ENCODE peak calls at places on chromosome X, in six cellular contexts. T is psoas muscle, U is WERI-Rb-1, C is colonic mucosa, F is GM13977, B is suprapubic skin. D is an unnamed sample.

GRCh38 chrX:108224727-108225455 is 133.3 kb downstream of the ATG4A start:
- DNase-seq in T (no peak), U (peak), C (no peak), F (peak), B (no peak), D (no peak)

GRCh38 chrX:149829751-149830191 is 48.0 kb downstream of the MAGEA9 start:
- DNase-seq in T (no peak), U (no peak), C (no peak), F (no peak), B (no peak), D (no peak)

GRCh38 chrX:23745786-23746185 is 2.7 kb upstream of the ACOT9 start:
- DNase-seq in T (no peak), U (no peak), C (no peak), F (no peak), B (no peak), D (no peak)

GRCh38 chrX:115966920-115967319 is 203.6 kb upstream of the AGTR2 start:
- DNase-seq in T (no peak), U (no peak), C (no peak), F (no peak), B (no peak), D (no peak)

GRCh38 chrX:71493111-71493613 is 39.7 kb upstream of the OGT start:
- DNase-seq in T (no peak), U (no peak), C (no peak), F (no peak), B (no peak), D (no peak)

GRCh38 chrX:116605576-116605975 is 142.8 kb upstream of the CT83 start:
- DNase-seq in T (no peak), U (no peak), C (no peak), F (no peak), B (no peak), D (no peak)

GRCh38 chrX:112931478-112931877 is 90.8 kb upstream of the AMOT start:
- DNase-seq in T (no peak), U (no peak), C (no peak), F (no peak), B (no peak), D (no peak)

GRCh38 chrX:264634-265455 is 16.3 kb upstream of the PLCXD1 start:
- DNase-seq in T (no peak), U (peak), C (peak), F (no peak), B (no peak), D (peak)

GRCh38 chrX:1416327-1416784 is 24.4 kb upstream of the SLC25A6 start:
- DNase-seq in T (no peak), U (no peak), C (no peak), F (no peak), B (peak), D (peak)

GRCh38 chrX:22691966-22692565 is 307.7 kb upstream of the DDX53 start:
- DNase-seq in T (no peak), U (no peak), C (no peak), F (no peak), B (no peak), D (no peak)

GRCh38 chrX:70219938-70220764 is 14.3 kb upstream of the AWAT1 start:
- DNase-seq in T (no peak), U (no peak), C (peak), F (no peak), B (no peak), D (no peak)

GRCh38 chrX:97199501-97199900 is 315.8 kb downstream of the RPA4 start:
- DNase-seq in T (no peak), U (no peak), C (no peak), F (no peak), B (no peak), D (no peak)

GRCh38 chrX:153864561-153865320 is 21.2 kb downstream of the L1CAM start:
- DNase-seq in T (no peak), U (peak), C (no peak), F (peak), B (no peak), D (no peak)

GRCh38 chrX:40474205-40474626 is 106.6 kb upstream of the ATP6AP2 start:
- DNase-seq in T (no peak), U (peak), C (no peak), F (no peak), B (no peak), D (no peak)

GRCh38 chrX:16882188-16882587 is 12.0 kb upstream of the RBBP7 start:
- DNase-seq in T (peak), U (peak), C (peak), F (no peak), B (no peak), D (no peak)

GRCh38 chrX:113920661-113921060 is 663.2 kb upstream of the HTR2C start:
- DNase-seq in T (no peak), U (no peak), C (no peak), F (no peak), B (no peak), D (no peak)

GRCh38 chrX:133235830-133236229 is 17.7 kb upstream of the TFDP3 start:
- DNase-seq in T (no peak), U (no peak), C (no peak), F (no peak), B (no peak), D (no peak)

GRCh38 chrX:49171752-49172279 is at the start of gene PLP2:
- DNase-seq in T (peak), U (peak), C (peak), F (peak), B (no peak), D (no peak)

GRCh38 chrX:109077788-109078187 is 341.4 kb upstream of the IRS4 start:
- DNase-seq in T (no peak), U (no peak), C (no peak), F (no peak), B (no peak), D (no peak)

GRCh38 chrX:97401586-97402101 is 517.9 kb downstream of the RPA4 start:
- DNase-seq in T (no peak), U (no peak), C (no peak), F (no peak), B (no peak), D (no peak)

GRCh38 chrX:139932901-139933796 is at the start of gene ATP11C:
- DNase-seq in T (peak), U (peak), C (peak), F (peak), B (peak), D (peak)

GRCh38 chrX:7330971-7331746 is 183.2 kb upstream of the PUDP start:
- DNase-seq in T (peak), U (no peak), C (no peak), F (no peak), B (no peak), D (no peak)

GRCh38 chrX:125193921-125194320 is 125.8 kb upstream of the TEX13C start:
- DNase-seq in T (no peak), U (no peak), C (no peak), F (no peak), B (no peak), D (no peak)

GRCh38 chrX:13697440-13697839 is 8.5 kb downstream of the RAB9A start:
- DNase-seq in T (no peak), U (no peak), C (no peak), F (peak), B (no peak), D (no peak)

GRCh38 chrX:54178100-54178940 is 4.7 kb downstream of the FAM120C start:
- DNase-seq in T (no peak), U (no peak), C (no peak), F (no peak), B (no peak), D (no peak)

GRCh38 chrX:119482497-119483480 is 14.5 kb downstream of the SLC25A5 start:
- DNase-seq in T (peak), U (no peak), C (peak), F (peak), B (peak), D (no peak)

GRCh38 chrX:43861750-43862149 is 20.5 kb downstream of the MAOB start:
- DNase-seq in T (no peak), U (no peak), C (no peak), F (no peak), B (no peak), D (no peak)

GRCh38 chrX:104488811-104489210 is 77.2 kb upstream of the IL1RAPL2 start:
- DNase-seq in T (no peak), U (no peak), C (no peak), F (no peak), B (no peak), D (no peak)

GRCh38 chrX:15525664-15526416 is 25.2 kb downstream of the BMX start:
- DNase-seq in T (no peak), U (no peak), C (no peak), F (no peak), B (no peak), D (no peak)

GRCh38 chrX:72685810-72686465 is 28.2 kb downstream of the PHKA1 start:
- DNase-seq in T (no peak), U (no peak), C (peak), F (no peak), B (no peak), D (no peak)

GRCh38 chrX:50618788-50619558 is 148.3 kb upstream of the DGKK start:
- DNase-seq in T (no peak), U (no peak), C (no peak), F (no peak), B (no peak), D (no peak)
- TF ChIP-seq CTCF in T (no peak), U (peak), C (no peak), F (no peak), B (no peak), D (no peak)

DNA sequence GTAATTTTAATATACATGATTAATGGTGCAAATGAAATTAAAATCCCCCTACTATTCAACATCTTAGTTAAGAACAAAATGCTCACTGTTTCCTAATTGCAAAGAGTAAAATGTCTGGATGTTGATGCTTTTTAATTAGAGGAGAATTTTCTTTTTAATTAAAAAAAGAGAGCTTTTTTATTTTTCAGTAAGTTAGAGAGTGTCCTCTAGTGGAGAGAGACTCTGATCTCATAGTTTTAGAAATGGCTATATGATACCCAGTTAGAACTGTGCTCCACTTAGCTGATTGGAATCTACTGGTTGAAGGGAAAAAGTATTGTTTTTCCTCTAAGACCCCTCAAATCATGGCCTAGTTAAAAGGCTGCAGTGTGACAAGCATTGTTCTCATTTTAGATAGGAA is 312.0 kb upstream of the MAGEB2 start:
- DNase-seq in T (no peak), U (no peak), C (no peak), F (no peak), B (no peak), D (no peak)
- TF ChIP-seq CTCF in T (no peak), U (no peak), C (no peak), F (peak), B (no peak), D (peak)

DNA sequence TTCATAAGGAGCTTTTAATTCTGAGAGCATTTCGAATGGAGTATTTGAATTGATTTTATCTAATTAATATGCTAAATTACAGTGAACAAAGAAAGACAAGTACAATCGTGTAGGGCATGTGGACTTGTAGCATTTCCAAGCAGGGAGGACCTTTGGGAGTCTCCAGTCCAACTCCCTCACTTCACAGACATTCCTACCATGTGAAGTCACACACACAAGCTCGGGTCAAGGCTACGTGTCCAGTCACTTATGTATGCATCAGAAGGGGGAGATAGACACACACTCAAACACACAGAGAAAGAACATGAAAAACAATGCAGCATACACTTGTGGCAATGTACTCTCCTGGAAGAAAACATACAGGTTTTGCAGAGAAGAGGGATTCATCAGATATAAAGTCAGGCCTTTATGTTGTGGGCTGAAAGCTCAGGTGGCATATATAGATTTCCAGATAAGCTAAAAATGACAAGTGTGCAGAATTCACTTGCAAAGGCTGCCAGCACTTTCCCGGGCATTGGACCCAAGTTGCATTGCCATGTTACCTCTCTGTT is 136.1 kb upstream of the MID1 start:
- DNase-seq in T (no peak), U (no peak), C (no peak), F (no peak), B (no peak), D (no peak)
- TF ChIP-seq CTCF in T (no peak), U (no peak), C (no peak), F (no peak), B (no peak), D (peak)

GRCh38 chrX:111876646-111877045 is 665 bp downstream of the TRPC5OS start:
- DNase-seq in T (no peak), U (no peak), C (no peak), F (no peak), B (no peak), D (no peak)
- TF ChIP-seq CTCF in T (no peak), U (no peak), C (no peak), F (no peak), B (no peak), D (no peak)

GRCh38 chrX:136767104-136767941 is 13.4 kb downstream of the ARHGEF6 start:
- DNase-seq in T (peak), U (peak), C (peak), F (peak), B (peak), D (no peak)
- TF ChIP-seq CTCF in T (peak), U (no peak), C (no peak), F (peak), B (peak), D (peak)

DNA sequence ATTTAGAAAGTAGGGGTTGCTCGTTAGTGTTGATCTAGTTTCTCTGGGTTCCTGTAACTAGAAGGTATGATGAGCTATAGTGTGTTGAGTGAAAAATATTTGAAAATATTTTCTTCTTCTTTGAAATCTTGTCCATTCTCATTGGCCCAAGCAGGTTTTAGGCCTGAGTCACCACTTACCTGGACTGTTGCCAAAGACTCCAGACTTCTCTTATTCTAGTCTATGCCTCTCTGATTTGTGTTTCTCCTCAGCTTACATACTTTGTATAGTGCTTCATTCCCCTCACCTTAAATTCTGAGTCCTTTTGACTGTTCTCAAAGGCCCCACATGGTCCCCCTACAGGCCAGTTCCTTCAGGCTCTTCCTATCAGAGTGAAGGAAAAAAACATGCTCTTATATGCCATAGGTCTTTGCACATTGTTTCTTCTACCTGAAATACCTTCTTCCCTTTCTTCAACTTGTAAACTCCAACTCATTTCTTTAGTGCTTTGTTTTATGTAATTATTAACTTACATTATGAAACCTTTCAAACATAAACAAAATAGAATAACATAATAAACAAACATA is 258.2 kb downstream of the PPP1R2C start:
- DNase-seq in T (no peak), U (no peak), C (no peak), F (no peak), B (no peak), D (no peak)
- TF ChIP-seq CTCF in T (no peak), U (peak), C (no peak), F (no peak), B (no peak), D (peak)

D was measured in chondrocyte.